ENCODE peak calls at places on chromosomes 2 and 18, in eight cellular contexts. One of them, this sample, is unnamed.

GRCh38 chr18:8505036-8505435 is 104.2 kb upstream of the RAB12 start:
- DNase-seq in GM20000: no peak
- DNase-seq in fibroblast of pulmonary artery: no peak
- DNase-seq in pulmonary artery endothelial cell: no peak
- DNase-seq in NCI-H345: no peak
- DNase-seq in NCI-H2029: no peak
- DNase-seq in Kasumi-1: no peak
- DNase-seq in WERI-Rb-1: no peak
- DNase-seq in this sample: no peak

GRCh38 chr2:129902731-129903585 is 76.5 kb upstream of the RAB6C start:
- DNase-seq in NCI-H2029: no peak
- DNase-seq in pulmonary artery endothelial cell: no peak
- DNase-seq in Kasumi-1: no peak
- DNase-seq in NCI-H345: no peak
- DNase-seq in GM20000: no peak
- DNase-seq in WERI-Rb-1: no peak
- DNase-seq in fibroblast of pulmonary artery: no peak
- DNase-seq in this sample: no peak

GRCh38 chr18:65133610-65134009 is 617.2 kb upstream of the CDH7 start:
- DNase-seq in pulmonary artery endothelial cell: no peak
- DNase-seq in WERI-Rb-1: no peak
- DNase-seq in fibroblast of pulmonary artery: no peak
- DNase-seq in GM20000: no peak
- DNase-seq in Kasumi-1: no peak
- DNase-seq in NCI-H2029: no peak
- DNase-seq in NCI-H345: no peak
- DNase-seq in this sample: no peak

GRCh38 chr2:201890447-201890846 is 84.1 kb downstream of the CDK15 start:
- DNase-seq in WERI-Rb-1: no peak
- DNase-seq in pulmonary artery endothelial cell: no peak
- DNase-seq in fibroblast of pulmonary artery: no peak
- DNase-seq in GM20000: no peak
- DNase-seq in Kasumi-1: no peak
- DNase-seq in NCI-H345: no peak
- DNase-seq in NCI-H2029: no peak
- DNase-seq in this sample: no peak

GRCh38 chr18:13629841-13630747 is 96.3 kb downstream of the FAM210A start:
- DNase-seq in NCI-H2029: peak; percentile 34
- DNase-seq in fibroblast of pulmonary artery: peak; percentile 64
- DNase-seq in WERI-Rb-1: peak; percentile 64
- DNase-seq in Kasumi-1: peak; percentile 89
- DNase-seq in GM20000: peak; percentile 87
- DNase-seq in pulmonary artery endothelial cell: peak; percentile 19
- DNase-seq in NCI-H345: peak; percentile 52
- DNase-seq in this sample: peak; percentile 62

GRCh38 chr2:27133195-27133875 is 1.1 kb downstream of the PREB start:
- DNase-seq in GM20000: peak; percentile 53
- DNase-seq in pulmonary artery endothelial cell: no peak
- DNase-seq in WERI-Rb-1: no peak
- DNase-seq in Kasumi-1: peak; percentile 46
- DNase-seq in fibroblast of pulmonary artery: no peak
- DNase-seq in NCI-H345: no peak
- DNase-seq in NCI-H2029: no peak
- DNase-seq in this sample: no peak

GRCh38 chr2:186349508-186349907 is 136.6 kb upstream of the ZC3H15 start:
- DNase-seq in fibroblast of pulmonary artery: peak; percentile 93
- DNase-seq in GM20000: no peak
- DNase-seq in NCI-H2029: no peak
- DNase-seq in pulmonary artery endothelial cell: peak; percentile 80
- DNase-seq in NCI-H345: no peak
- DNase-seq in WERI-Rb-1: no peak
- DNase-seq in Kasumi-1: peak; percentile 100
- DNase-seq in this sample: peak; percentile 87

GRCh38 chr2:170928036-170928823 is 823 bp upstream of the GORASP2 start:
- DNase-seq in pulmonary artery endothelial cell: no peak
- DNase-seq in NCI-H345: peak; percentile 9
- DNase-seq in GM20000: peak; percentile 22
- DNase-seq in Kasumi-1: peak; percentile 55
- DNase-seq in fibroblast of pulmonary artery: no peak
- DNase-seq in WERI-Rb-1: no peak
- DNase-seq in NCI-H2029: peak; percentile 71
- DNase-seq in this sample: no peak

GRCh38 chr18:8301427-8302172 is 307.6 kb upstream of the RAB12 start:
- DNase-seq in WERI-Rb-1: no peak
- DNase-seq in GM20000: no peak
- DNase-seq in Kasumi-1: no peak
- DNase-seq in NCI-H345: peak; percentile 96
- DNase-seq in NCI-H2029: peak; percentile 75
- DNase-seq in fibroblast of pulmonary artery: no peak
- DNase-seq in pulmonary artery endothelial cell: no peak
- DNase-seq in this sample: no peak

GRCh38 chr18:12463191-12463590 is 55.5 kb downstream of the PRELID3A start:
- DNase-seq in pulmonary artery endothelial cell: no peak
- DNase-seq in WERI-Rb-1: no peak
- DNase-seq in NCI-H345: no peak
- DNase-seq in Kasumi-1: no peak
- DNase-seq in NCI-H2029: no peak
- DNase-seq in GM20000: no peak
- DNase-seq in fibroblast of pulmonary artery: peak; percentile 11
- DNase-seq in this sample: no peak

GRCh38 chr2:128198666-128199065 is 107.7 kb downstream of the UGGT1 start:
- DNase-seq in NCI-H345: no peak
- DNase-seq in NCI-H2029: no peak
- DNase-seq in WERI-Rb-1: no peak
- DNase-seq in fibroblast of pulmonary artery: no peak
- DNase-seq in GM20000: no peak
- DNase-seq in Kasumi-1: no peak
- DNase-seq in pulmonary artery endothelial cell: no peak
- DNase-seq in this sample: no peak

GRCh38 chr2:236672606-236673005 is 103.0 kb downstream of the ACKR3 start:
- DNase-seq in GM20000: no peak
- DNase-seq in WERI-Rb-1: no peak
- DNase-seq in NCI-H345: no peak
- DNase-seq in NCI-H2029: no peak
- DNase-seq in pulmonary artery endothelial cell: no peak
- DNase-seq in fibroblast of pulmonary artery: no peak
- DNase-seq in Kasumi-1: no peak
- DNase-seq in this sample: no peak

GRCh38 chr18:8770655-8771054 is 65.3 kb downstream of the MTCL1 start:
- DNase-seq in pulmonary artery endothelial cell: no peak
- DNase-seq in GM20000: no peak
- DNase-seq in NCI-H2029: no peak
- DNase-seq in WERI-Rb-1: no peak
- DNase-seq in Kasumi-1: no peak
- DNase-seq in fibroblast of pulmonary artery: no peak
- DNase-seq in NCI-H345: no peak
- DNase-seq in this sample: no peak

This sample was measured in brain microvascular endothelial cell.